ENCODE peak calls at places on chromosome 4, in four cellular contexts. M is NCI-H187, N is SHP77, R is fibroblast of lung. A is an unnamed sample.
A peak's percentile ranks its signal among the peaks of the same experiment; 100 is the strongest.

GRCh38 chr4:53921856-53922255 is 142.5 kb downstream of the CHIC2 start:
- DNase-seq in M (no peak), N (no peak), R (no peak), A (no peak)

GRCh38 chr4:7909966-7910720 is 29.5 kb downstream of the AFAP1 start:
- DNase-seq in M (no peak), N (no peak), R (peak; percentile 58), A (no peak)

GRCh38 chr4:136471051-136471450 is 1061.2 kb downstream of the PCDH18 start:
- DNase-seq in M (no peak), N (no peak), R (no peak), A (no peak)

GRCh38 chr4:19381068-19381467 is 870.6 kb upstream of the SLIT2 start:
- DNase-seq in M (no peak), N (no peak), R (peak; percentile 74), A (peak; percentile 1)

GRCh38 chr4:3255611-3256186 is 6.7 kb downstream of the MSANTD1 start:
- DNase-seq in M (no peak), N (no peak), R (no peak), A (no peak)

GRCh38 chr4:164700471-164700870 is 53.5 kb upstream of the SMIM31 start:
- DNase-seq in M (no peak), N (no peak), R (no peak), A (peak; percentile 26)

GRCh38 chr4:13266687-13267086 is 217.5 kb downstream of the RAB28 start:
- DNase-seq in M (no peak), N (no peak), R (peak; percentile 23), A (no peak)

GRCh38 chr4:128979934-128980333 is 113.4 kb downstream of the SCLT1 start:
- DNase-seq in M (no peak), N (no peak), R (peak; percentile 93), A (peak; percentile 65)

GRCh38 chr4:104591505-104591904 is 96.8 kb upstream of the CXXC4 start:
- DNase-seq in M (peak; percentile 37), N (peak; percentile 74), R (no peak), A (no peak)

GRCh38 chr4:71261633-71262121 is 77.1 kb upstream of the SLC4A4 start:
- DNase-seq in M (no peak), N (no peak), R (peak; percentile 59), A (no peak)

GRCh38 chr4:72312032-72312650 is 256.9 kb downstream of the ADAMTS3 start:
- DNase-seq in M (no peak), N (no peak), R (peak; percentile 92), A (peak; percentile 82)

GRCh38 chr4:48654015-48654664 is 125.9 kb downstream of the FRYL start:
- DNase-seq in M (no peak), N (no peak), R (peak; percentile 42), A (no peak)

GRCh38 chr4:17324431-17324830 is 187.5 kb downstream of the QDPR start:
- DNase-seq in M (no peak), N (no peak), R (peak; percentile 59), A (peak; percentile 17)

GRCh38 chr4:124111922-124112321 is 600.6 kb downstream of the ANKRD50 start:
- DNase-seq in M (no peak), N (peak; percentile 35), R (peak; percentile 80), A (peak; percentile 57)

GRCh38 chr4:154126276-154126675 is 337.4 kb upstream of the SFRP2 start:
- DNase-seq in M (no peak), N (no peak), R (peak; percentile 60), A (no peak)

GRCh38 chr4:116024954-116025708 is 911.7 kb upstream of the NDST4 start:
- DNase-seq in M (no peak), N (peak; percentile 29), R (no peak), A (no peak)

GRCh38 chr4:63580796-63581475 is 828.3 kb downstream of the TECRL start:
- DNase-seq in M (no peak), N (no peak), R (no peak), A (no peak)

GRCh38 chr4:89434364-89434988 is 126.9 kb upstream of the GPRIN3 start:
- DNase-seq in M (peak; percentile 12), N (no peak), R (peak; percentile 30), A (peak; percentile 41)

GRCh38 chr4:7422098-7422897 is 12.4 kb downstream of the PSAPL1 start:
- DNase-seq in M (no peak), N (no peak), R (no peak), A (no peak)

GRCh38 chr4:3287271-3287971 is 5.4 kb upstream of the RGS12 start:
- DNase-seq in M (no peak), N (no peak), R (no peak), A (no peak)

GRCh38 chr4:7582313-7583096 is 147.8 kb upstream of the PSAPL1 start:
- DNase-seq in M (no peak), N (no peak), R (no peak), A (no peak)

GRCh38 chr4:85823295-85823694 is 348.3 kb downstream of the ARHGAP24 start:
- DNase-seq in M (no peak), N (peak; percentile 77), R (peak; percentile 9), A (peak; percentile 39)

GRCh38 chr4:168153596-168154440 is 61.5 kb downstream of the ANXA10 start:
- DNase-seq in M (peak; percentile 1), N (peak; percentile 61), R (peak; percentile 79), A (peak; percentile 62)

A was measured in ACHN.